ENCODE peak calls at places on chromosomes 11 and 22, in ten cellular contexts. I, B, K, O, W, T, X, Q, L and A are unnamed samples.

GRCh38 chr22:43293259-43293658 is 49.9 kb downstream of the SCUBE1 start:
- DNase-seq in I (no peak), B (peak), K (no peak), O (no peak), W (no peak), T (no peak), X (no peak), Q (no peak), L (peak), A (no peak)

GRCh38 chr22:47601666-47602065 is 839.2 kb downstream of the TBC1D22A start:
- DNase-seq in I (no peak), B (no peak), K (no peak), O (no peak), W (no peak), T (no peak), X (no peak), Q (no peak), L (peak), A (peak)

GRCh38 chr22:40703174-40703573 is 23.9 kb downstream of the MCHR1 start:
- DNase-seq in I (no peak), B (no peak), K (no peak), O (no peak), W (no peak), T (no peak), X (no peak), Q (no peak), L (no peak), A (no peak)

GRCh38 chr11:64290894-64291745 is at the start of gene KCNK4:
- DNase-seq in I (no peak), B (no peak), K (no peak), O (no peak), W (peak), T (peak), X (no peak), Q (no peak), L (no peak), A (no peak)

GRCh38 chr11:6693342-6694228 is 10.4 kb upstream of the MRPL17 start:
- DNase-seq in I (peak), B (peak), K (peak), O (peak), W (no peak), T (no peak), X (peak), Q (no peak), L (no peak), A (no peak)

GRCh38 chr22:40216041-40216756 is 38.5 kb downstream of the TNRC6B start:
- DNase-seq in I (peak), B (no peak), K (no peak), O (no peak), W (no peak), T (peak), X (no peak), Q (no peak), L (peak), A (no peak)

GRCh38 chr11:120211522-120212258 is 858 bp downstream of the OAF start:
- DNase-seq in I (no peak), B (no peak), K (no peak), O (no peak), W (no peak), T (no peak), X (no peak), Q (no peak), L (no peak), A (no peak)

GRCh38 chr22:26564181-26564580 is 25.8 kb downstream of the TPST2 start:
- DNase-seq in I (no peak), B (no peak), K (no peak), O (no peak), W (peak), T (no peak), X (no peak), Q (no peak), L (no peak), A (no peak)

GRCh38 chr11:65500262-65501004 is 1.6 kb downstream of the MALAT1 start:
- DNase-seq in I (peak), B (peak), K (peak), O (no peak), W (peak), T (peak), X (peak), Q (no peak), L (peak), A (no peak)

GRCh38 chr22:46758867-46759290 is 3.6 kb upstream of the TBC1D22A start:
- DNase-seq in I (peak), B (peak), K (peak), O (no peak), W (no peak), T (peak), X (peak), Q (peak), L (peak), A (no peak)

GRCh38 chr22:49977578-49977977 is 17.0 kb downstream of the PIM3 start:
- DNase-seq in I (no peak), B (no peak), K (no peak), O (no peak), W (no peak), T (no peak), X (no peak), Q (no peak), L (peak), A (no peak)

GRCh38 chr22:39177791-39178190 is 25.3 kb upstream of the CBX7 start:
- DNase-seq in I (no peak), B (no peak), K (no peak), O (no peak), W (no peak), T (no peak), X (peak), Q (no peak), L (no peak), A (peak)

GRCh38 chr11:93192163-93192562 is 5.6 kb downstream of the SLC36A4 start:
- DNase-seq in I (no peak), B (no peak), K (no peak), O (no peak), W (no peak), T (no peak), X (no peak), Q (no peak), L (no peak), A (no peak)

GRCh38 chr11:104164028-104164520 is at the start of gene PDGFD:
- DNase-seq in I (peak), B (peak), K (peak), O (peak), W (peak), T (peak), X (peak), Q (peak), L (peak), A (peak)
- TF ChIP-seq CTCF in I (no peak), B (no peak), K (peak), O (peak), W (peak), T (peak), X (peak), Q (peak), L (no peak), A (peak)

GRCh38 chr11:113587318-113587739 is 112.1 kb upstream of the DRD2 start:
- DNase-seq in I (peak), B (no peak), K (peak), O (no peak), W (no peak), T (no peak), X (peak), Q (no peak), L (no peak), A (no peak)
- TF ChIP-seq CTCF in I (no peak), B (no peak), K (no peak), O (no peak), W (no peak), T (no peak), X (no peak), Q (no peak), L (no peak), A (no peak)

GRCh38 chr11:44327730-44328691 is 18.1 kb upstream of the ALX4 start:
- DNase-seq in I (no peak), B (no peak), K (no peak), O (no peak), W (no peak), T (no peak), X (no peak), Q (peak), L (no peak), A (no peak)
- TF ChIP-seq CTCF in I (no peak), B (no peak), K (peak), O (no peak), W (no peak), T (peak), X (no peak), Q (no peak), L (no peak), A (no peak)

GRCh38 chr11:131667566-131667965 is 297.2 kb downstream of the NTM start:
- DNase-seq in I (no peak), B (no peak), K (no peak), O (peak), W (no peak), T (no peak), X (no peak), Q (no peak), L (no peak), A (no peak)

GRCh38 chr11:131670876-131671275 is 300.5 kb downstream of the NTM start:
- DNase-seq in I (no peak), B (no peak), K (no peak), O (no peak), W (no peak), T (no peak), X (no peak), Q (no peak), L (no peak), A (no peak)

GRCh38 chr11:131671320-131671719 is 300.9 kb downstream of the NTM start:
- DNase-seq in I (no peak), B (no peak), K (no peak), O (peak), W (no peak), T (no peak), X (no peak), Q (no peak), L (no peak), A (no peak)

GRCh38 chr11:131666617-131667016 is 296.2 kb downstream of the NTM start:
- DNase-seq in I (no peak), B (no peak), K (peak), O (peak), W (no peak), T (no peak), X (peak), Q (no peak), L (no peak), A (no peak)

DNA sequence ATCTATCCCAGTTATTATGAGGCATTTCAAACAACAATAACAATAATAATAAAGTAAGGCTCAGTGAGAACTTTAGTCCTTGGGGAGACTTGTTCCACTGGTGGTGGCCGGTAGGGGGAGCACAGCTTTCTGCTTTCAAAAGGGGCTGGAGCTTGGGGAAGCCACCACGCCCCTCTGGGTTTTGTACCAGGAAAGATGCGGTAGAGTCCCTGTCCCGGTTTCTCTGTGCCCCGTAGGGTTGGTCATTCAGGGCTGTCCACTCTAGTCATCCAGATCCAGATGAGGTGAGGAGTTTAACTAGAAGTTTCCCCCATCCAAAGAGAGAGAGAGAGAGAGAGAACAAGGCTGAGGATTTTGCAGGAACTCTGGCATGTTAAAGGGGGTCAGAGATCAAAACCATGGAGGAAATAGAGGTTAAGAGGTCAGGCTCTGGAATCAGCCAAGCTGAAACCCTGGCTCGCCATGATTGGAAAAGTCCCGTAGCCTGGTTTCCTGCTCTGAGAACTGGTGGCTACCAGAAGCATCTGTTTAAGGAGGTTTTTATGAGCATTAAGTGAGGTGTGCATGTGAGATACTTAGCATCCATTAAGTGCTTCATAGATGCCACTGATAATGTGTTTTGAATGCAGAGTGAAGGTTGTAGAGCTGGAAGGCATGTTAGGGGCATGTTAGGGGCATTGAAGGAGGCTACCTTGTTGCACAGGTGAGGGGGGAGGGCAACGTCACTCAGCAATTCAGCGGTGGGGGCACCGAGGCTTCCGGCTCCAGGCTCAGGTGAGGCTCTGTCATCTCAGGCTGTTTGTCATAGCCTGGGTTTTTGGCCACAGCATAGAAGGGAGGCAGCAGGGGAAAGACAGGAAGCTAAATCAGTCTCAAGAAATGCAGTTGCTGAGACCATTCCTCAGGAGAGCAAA is 298.7 kb downstream of the NTM start:
- DNase-seq in I (peak), B (peak), K (peak), O (peak), W (no peak), T (peak), X (peak), Q (peak), L (peak), A (no peak)
- TF ChIP-seq CTCF in I (peak), B (peak), K (peak), O (peak), W (peak), T (peak), X (peak), Q (peak), L (no peak), A (peak)

DNA sequence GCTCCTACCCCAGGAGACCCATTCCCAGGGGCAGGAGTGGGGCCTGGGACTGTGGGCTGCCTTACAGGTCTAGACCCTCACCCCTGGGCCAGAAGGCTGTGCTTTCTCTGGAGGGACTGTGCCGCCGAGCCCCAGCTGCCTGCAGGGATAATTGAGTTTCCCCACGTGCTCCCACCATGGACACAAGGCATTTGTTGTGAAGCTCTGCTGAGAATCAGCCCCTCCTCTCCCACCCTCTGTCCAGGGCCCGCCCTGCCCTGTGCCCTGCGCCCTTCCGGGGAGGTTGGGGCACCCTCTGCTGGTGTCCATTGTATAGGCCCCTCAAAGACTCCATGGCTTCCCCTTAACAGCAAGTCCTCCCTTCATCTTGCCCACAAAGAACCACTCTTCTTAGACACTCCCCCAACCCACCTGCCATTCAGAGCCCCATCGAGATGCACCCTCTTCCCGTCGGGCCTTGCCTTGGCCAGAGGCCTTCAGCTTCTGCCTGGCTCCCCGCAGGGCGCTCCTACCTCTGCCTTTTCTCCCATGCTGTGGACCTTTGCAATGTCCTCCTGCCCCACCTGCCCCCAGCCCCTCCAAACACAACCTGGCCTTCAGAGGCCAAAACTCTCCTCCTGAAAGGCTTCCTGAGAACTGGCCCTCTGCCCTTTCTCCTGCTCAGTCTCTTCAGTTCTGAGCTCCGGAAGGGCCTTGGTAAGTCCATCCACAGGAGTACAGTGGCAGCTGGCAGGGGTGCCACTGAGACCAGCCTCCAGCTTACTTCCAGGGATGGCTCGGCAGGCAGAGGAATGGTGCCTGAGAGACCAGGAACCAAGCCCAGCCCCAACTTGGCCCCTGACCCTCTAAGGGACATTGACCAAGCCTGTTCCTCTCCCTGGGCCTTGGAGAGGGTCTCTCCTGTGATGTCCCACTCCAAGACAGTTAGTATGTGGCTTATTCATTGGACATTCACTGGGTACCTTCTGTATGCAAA is 22.4 kb downstream of the DUSP8 start:
- DNase-seq in I (no peak), B (no peak), K (no peak), O (no peak), W (peak), T (no peak), X (no peak), Q (no peak), L (no peak), A (no peak)
- TF ChIP-seq CTCF in I (no peak), B (no peak), K (no peak), O (no peak), W (no peak), T (peak), X (no peak), Q (no peak), L (no peak), A (no peak)